ENCODE peak calls at places on chromosomes 16 and 17, in seven cellular contexts. J is A549, D is OCI-LY7, U is neural progenitor cell, M is IMR-90, K is mesenchymal stem cell, F is fibroblast of lung. B is an unnamed sample.
A peak's percentile ranks its signal among the peaks of the same experiment; 100 is the strongest.

GRCh38 chr17:73203135-73203787 is 10.4 kb downstream of the COG1 start:
- DNase-seq in J (no peak), D (no peak), U (no peak), M (no peak), K (no peak), F (no peak), B (no peak)

GRCh38 chr17:73910216-73910615 is 266.0 kb upstream of the SDK2 start:
- DNase-seq in J (no peak), D (peak; percentile 22), U (no peak), M (no peak), K (no peak), F (no peak), B (no peak)

GRCh38 chr16:86448306-86448705 is 62.0 kb upstream of the FOXF1 start:
- DNase-seq in J (no peak), D (no peak), U (no peak), M (peak; percentile 32), K (peak; percentile 63), F (peak; percentile 29), B (no peak)

GRCh38 chr17:48052956-48053757 is 5.0 kb downstream of the NFE2L1 start:
- DNase-seq in J (no peak), D (no peak), U (no peak), M (peak; percentile 40), K (peak; percentile 83), F (peak; percentile 47), B (peak; percentile 45)

GRCh38 chr17:80773243-80773991 is 218.2 kb upstream of the CHMP6 start:
- DNase-seq in J (no peak), D (peak; percentile 76), U (peak; percentile 57), M (peak; percentile 80), K (peak; percentile 82), F (peak; percentile 66), B (peak; percentile 54)

GRCh38 chr17:72603346-72604242 is 482.8 kb downstream of the SOX9 start:
- DNase-seq in J (no peak), D (no peak), U (no peak), M (peak; percentile 87), K (no peak), F (peak; percentile 63), B (peak; percentile 76)

GRCh38 chr17:64964796-64965195 is 45.5 kb upstream of the LRRC37A3 start:
- DNase-seq in J (no peak), D (no peak), U (peak; percentile 13), M (no peak), K (no peak), F (no peak), B (no peak)

GRCh38 chr17:21272881-21273839 is 11.4 kb upstream of the MAP2K3 start:
- DNase-seq in J (no peak), D (peak; percentile 35), U (no peak), M (no peak), K (no peak), F (no peak), B (no peak)

GRCh38 chr17:1229354-1229890 is 40.8 kb upstream of the BHLHA9 start:
- DNase-seq in J (peak; percentile 78), D (peak; percentile 85), U (peak; percentile 50), M (no peak), K (peak; percentile 22), F (no peak), B (peak; percentile 69)

GRCh38 chr16:85879975-85880831 is 18.8 kb upstream of the IRF8 start:
- DNase-seq in J (no peak), D (no peak), U (no peak), M (no peak), K (no peak), F (no peak), B (peak; percentile 10)

GRCh38 chr16:911101-911500 is 59.7 kb downstream of the LMF1 start:
- DNase-seq in J (no peak), D (no peak), U (no peak), M (no peak), K (no peak), F (no peak), B (no peak)

GRCh38 chr16:912322-912683 is 58.5 kb downstream of the LMF1 start:
- DNase-seq in J (no peak), D (no peak), U (no peak), M (no peak), K (no peak), F (no peak), B (no peak)

GRCh38 chr16:910181-910580 is 60.6 kb downstream of the LMF1 start:
- DNase-seq in J (no peak), D (no peak), U (no peak), M (no peak), K (no peak), F (no peak), B (no peak)

GRCh38 chr16:912684-913613 is 57.8 kb downstream of the LMF1 start:
- DNase-seq in J (no peak), D (no peak), U (peak; percentile 40), M (no peak), K (no peak), F (no peak), B (no peak)

GRCh38 chr16:911604-912321 is 59.0 kb downstream of the LMF1 start:
- DNase-seq in J (no peak), D (no peak), U (no peak), M (no peak), K (no peak), F (no peak), B (no peak)
- H3K4me2 ChIP-seq in J (no peak overlapping the region), D (no peak overlapping the region), U (no peak overlapping the region), M (no peak overlapping the region), K (no peak overlapping the region), F (no peak overlapping the region), B (no peak overlapping the region)

DNA sequence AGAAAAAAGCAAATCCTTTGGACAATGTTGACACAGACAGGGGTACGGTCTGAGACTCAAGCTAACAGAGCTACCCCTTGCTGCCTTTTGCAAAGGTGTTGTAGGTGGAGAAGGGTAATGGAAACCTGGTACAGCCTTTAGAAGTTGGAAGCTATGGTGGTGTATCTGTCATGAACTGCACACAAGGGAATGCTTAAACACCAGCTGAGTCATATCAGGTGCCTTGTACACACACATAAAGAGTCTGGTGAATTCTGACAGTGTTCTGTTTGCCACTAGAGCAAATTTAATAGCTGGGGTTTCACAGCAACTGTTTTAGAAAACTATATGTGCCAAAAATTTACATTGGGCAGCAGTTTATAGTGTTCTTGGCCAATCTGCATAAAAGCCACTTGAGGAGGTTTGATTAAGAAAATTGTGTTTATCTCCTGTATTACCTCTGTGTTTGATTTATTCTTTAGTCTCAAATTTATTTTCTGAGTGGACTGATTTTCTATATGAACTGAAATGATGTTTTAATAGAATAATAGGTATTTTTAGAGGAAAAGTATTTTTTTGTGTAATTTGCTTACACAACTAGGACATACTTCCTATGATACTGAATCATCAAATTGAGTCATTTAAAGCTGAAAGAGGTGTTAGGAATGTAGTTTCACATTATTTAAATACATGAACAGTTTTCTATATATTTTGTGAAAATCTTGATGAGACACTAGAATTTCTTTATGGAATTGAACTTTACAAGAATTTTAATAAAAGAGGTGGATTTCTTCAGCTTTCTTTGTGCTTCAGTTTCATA is 136.9 kb downstream of the MAP2K6 start:
- DNase-seq in J (no peak), D (no peak), U (no peak), M (peak; percentile 47), K (peak; percentile 32), F (peak; percentile 17), B (peak; percentile 54)
- H3K4me2 ChIP-seq in J (no peak overlapping the region), D (no peak overlapping the region), U (no peak overlapping the region), M (peak overlapping the region; percentile 24), K (no peak overlapping the region), F (no peak overlapping the region), B (peak overlapping the region; percentile 45)

GRCh38 chr16:46889942-46890300 is 5.8 kb downstream of the GPT2 start:
- DNase-seq in J (no peak), D (peak; percentile 41), U (no peak), M (no peak), K (no peak), F (no peak), B (no peak)
- H3K4me2 ChIP-seq in J (no peak overlapping the region), D (peak overlapping the region; percentile 42), U (no peak overlapping the region), M (no peak overlapping the region), K (no peak overlapping the region), F (no peak overlapping the region), B (no peak overlapping the region)

DNA sequence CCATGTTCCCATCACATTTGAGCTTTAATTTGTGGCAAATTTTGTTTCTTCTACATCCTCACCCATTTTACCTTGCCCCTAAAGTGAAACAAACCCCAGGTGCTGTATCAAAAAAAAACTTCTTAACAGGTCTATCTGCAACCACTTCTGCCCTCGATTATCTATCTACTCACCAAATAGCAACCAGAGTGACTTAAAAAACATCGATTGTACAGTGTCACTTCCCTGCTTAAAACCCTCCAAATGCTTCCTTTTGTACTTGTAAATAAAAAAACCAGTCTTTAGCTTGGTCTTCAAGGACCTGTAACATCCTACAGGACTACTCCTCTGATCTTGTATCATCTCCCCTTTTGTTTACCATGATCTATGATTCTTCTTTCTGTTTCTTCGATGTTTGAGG is 82.6 kb upstream of the CORO6 start:
- DNase-seq in J (no peak), D (peak; percentile 24), U (no peak), M (no peak), K (no peak), F (no peak), B (no peak)
- H3K4me2 ChIP-seq in J (no peak overlapping the region), D (peak overlapping the region; percentile 72), U (no peak overlapping the region), M (no peak overlapping the region), K (no peak overlapping the region), F (no peak overlapping the region), B (no peak overlapping the region)

GRCh38 chr17:35714988-35715387 is 16.5 kb upstream of the RASL10B start:
- DNase-seq in J (no peak), D (no peak), U (no peak), M (no peak), K (no peak), F (no peak), B (no peak)

GRCh38 chr17:35709874-35710273 is 21.6 kb upstream of the RASL10B start:
- DNase-seq in J (no peak), D (no peak), U (no peak), M (peak; percentile 34), K (peak; percentile 29), F (peak; percentile 87), B (peak; percentile 29)

GRCh38 chr17:35715416-35715815 is 16.0 kb upstream of the RASL10B start:
- DNase-seq in J (no peak), D (no peak), U (peak; percentile 91), M (no peak), K (no peak), F (no peak), B (no peak)

GRCh38 chr17:35716173-35716572 is 15.3 kb upstream of the RASL10B start:
- DNase-seq in J (no peak), D (no peak), U (no peak), M (no peak), K (no peak), F (no peak), B (no peak)

GRCh38 chr17:35713069-35713728 is 18.2 kb upstream of the RASL10B start:
- DNase-seq in J (no peak), D (no peak), U (no peak), M (peak; percentile 94), K (peak; percentile 99), F (peak; percentile 80), B (peak; percentile 97)
- H3K4me2 ChIP-seq in J (no peak overlapping the region), D (no peak overlapping the region), U (no peak overlapping the region), M (peak overlapping the region; percentile 52), K (no peak overlapping the region), F (peak overlapping the region; percentile 10), B (peak overlapping the region; percentile 68)

B was measured in GM23248.